ENCODE peak calls at places on chromosomes 2 and 18, in ten cellular contexts. One of them, this sample, is unnamed. For H3K36me3, the result is how much of the 10 kb centered on the place peaks cover.

GRCh38 chr2:232495292-232495691 is 7.7 kb upstream of the ECEL1 start:
- DNase-seq in heart right ventricle: no peak
- DNase-seq in CD8-positive, alpha-beta memory T cell: no peak
- DNase-seq in adrenal gland: no peak
- DNase-seq in psoas muscle: no peak
- DNase-seq in OCI-LY7: no peak
- DNase-seq in spleen: no peak
- DNase-seq in hepatocyte: no peak
- DNase-seq in pancreas: no peak
- DNase-seq in GM23248: no peak
- DNase-seq in this sample: no peak

GRCh38 chr2:152730591-152731333 is 12.3 kb downstream of the ARL6IP6 start:
- DNase-seq in heart right ventricle: no peak
- DNase-seq in CD8-positive, alpha-beta memory T cell: peak
- DNase-seq in adrenal gland: no peak
- DNase-seq in psoas muscle: no peak
- DNase-seq in OCI-LY7: peak
- DNase-seq in spleen: no peak
- DNase-seq in hepatocyte: no peak
- DNase-seq in pancreas: no peak
- DNase-seq in GM23248: peak
- DNase-seq in this sample: no peak

GRCh38 chr18:53795061-53795460 is 429.4 kb downstream of the MBD2 start:
- DNase-seq in heart right ventricle: no peak
- DNase-seq in CD8-positive, alpha-beta memory T cell: no peak
- DNase-seq in adrenal gland: no peak
- DNase-seq in psoas muscle: no peak
- DNase-seq in OCI-LY7: no peak
- DNase-seq in spleen: no peak
- DNase-seq in hepatocyte: no peak
- DNase-seq in pancreas: no peak
- DNase-seq in GM23248: peak
- DNase-seq in this sample: no peak

GRCh38 chr2:239779592-239779983 is 245.6 kb downstream of the NDUFA10 start:
- DNase-seq in heart right ventricle: no peak
- DNase-seq in CD8-positive, alpha-beta memory T cell: no peak
- DNase-seq in adrenal gland: no peak
- DNase-seq in psoas muscle: no peak
- DNase-seq in OCI-LY7: no peak
- DNase-seq in spleen: peak
- DNase-seq in hepatocyte: no peak
- DNase-seq in pancreas: no peak
- DNase-seq in GM23248: no peak
- DNase-seq in this sample: no peak

GRCh38 chr18:72325307-72325706 is 218.8 kb downstream of the CBLN2 start:
- DNase-seq in heart right ventricle: no peak
- DNase-seq in CD8-positive, alpha-beta memory T cell: no peak
- DNase-seq in adrenal gland: no peak
- DNase-seq in psoas muscle: no peak
- DNase-seq in OCI-LY7: no peak
- DNase-seq in spleen: no peak
- DNase-seq in hepatocyte: no peak
- DNase-seq in pancreas: no peak
- DNase-seq in GM23248: no peak
- DNase-seq in this sample: no peak

GRCh38 chr2:38037757-38038615 is 38.0 kb downstream of the CYP1B1 start:
- DNase-seq in heart right ventricle: peak
- DNase-seq in CD8-positive, alpha-beta memory T cell: no peak
- DNase-seq in adrenal gland: no peak
- DNase-seq in psoas muscle: peak
- DNase-seq in OCI-LY7: no peak
- DNase-seq in spleen: no peak
- DNase-seq in hepatocyte: peak
- DNase-seq in pancreas: no peak
- DNase-seq in GM23248: peak
- DNase-seq in this sample: no peak

GRCh38 chr2:240137596-240138274 is 1.6 kb upstream of the COPS9 start:
- DNase-seq in heart right ventricle: no peak
- DNase-seq in CD8-positive, alpha-beta memory T cell: no peak
- DNase-seq in adrenal gland: no peak
- DNase-seq in psoas muscle: no peak
- DNase-seq in OCI-LY7: no peak
- DNase-seq in spleen: peak
- DNase-seq in hepatocyte: no peak
- DNase-seq in pancreas: no peak
- DNase-seq in GM23248: no peak
- DNase-seq in this sample: peak

GRCh38 chr18:10419420-10420103 is 34.9 kb upstream of the APCDD1 start:
- DNase-seq in heart right ventricle: no peak
- DNase-seq in CD8-positive, alpha-beta memory T cell: no peak
- DNase-seq in adrenal gland: no peak
- DNase-seq in psoas muscle: no peak
- DNase-seq in OCI-LY7: no peak
- DNase-seq in spleen: no peak
- DNase-seq in hepatocyte: no peak
- DNase-seq in pancreas: no peak
- DNase-seq in GM23248: peak
- DNase-seq in this sample: no peak

GRCh38 chr18:58386780-58387179 is 242.1 kb downstream of the ALPK2 start:
- DNase-seq in heart right ventricle: no peak
- DNase-seq in CD8-positive, alpha-beta memory T cell: no peak
- DNase-seq in adrenal gland: no peak
- DNase-seq in psoas muscle: no peak
- DNase-seq in OCI-LY7: no peak
- DNase-seq in spleen: no peak
- DNase-seq in hepatocyte: no peak
- DNase-seq in pancreas: no peak
- DNase-seq in GM23248: no peak
- DNase-seq in this sample: no peak

GRCh38 chr18:12478269-12479057 is 70.7 kb downstream of the PRELID3A start:
- DNase-seq in heart right ventricle: no peak
- DNase-seq in CD8-positive, alpha-beta memory T cell: no peak
- DNase-seq in adrenal gland: no peak
- DNase-seq in psoas muscle: no peak
- DNase-seq in OCI-LY7: no peak
- DNase-seq in spleen: no peak
- DNase-seq in hepatocyte: no peak
- DNase-seq in pancreas: no peak
- DNase-seq in GM23248: peak
- DNase-seq in this sample: no peak

GRCh38 chr18:69898241-69898861 is 49.3 kb downstream of the CD226 start:
- DNase-seq in heart right ventricle: no peak
- DNase-seq in CD8-positive, alpha-beta memory T cell: no peak
- DNase-seq in adrenal gland: no peak
- DNase-seq in psoas muscle: no peak
- DNase-seq in OCI-LY7: no peak
- DNase-seq in spleen: no peak
- DNase-seq in hepatocyte: no peak
- DNase-seq in pancreas: no peak
- DNase-seq in GM23248: no peak
- DNase-seq in this sample: no peak

GRCh38 chr2:171798156-171798815 is 95.8 kb downstream of the SLC25A12 start:
- DNase-seq in heart right ventricle: no peak
- DNase-seq in CD8-positive, alpha-beta memory T cell: no peak
- DNase-seq in adrenal gland: no peak
- DNase-seq in psoas muscle: no peak
- DNase-seq in OCI-LY7: no peak
- DNase-seq in spleen: no peak
- DNase-seq in hepatocyte: no peak
- DNase-seq in pancreas: no peak
- DNase-seq in GM23248: peak
- DNase-seq in this sample: no peak

GRCh38 chr2:5521462-5521861 is 170.7 kb upstream of the SOX11 start:
- DNase-seq in heart right ventricle: peak
- DNase-seq in CD8-positive, alpha-beta memory T cell: no peak
- DNase-seq in adrenal gland: no peak
- DNase-seq in psoas muscle: no peak
- DNase-seq in OCI-LY7: no peak
- DNase-seq in spleen: no peak
- DNase-seq in hepatocyte: no peak
- DNase-seq in pancreas: no peak
- DNase-seq in GM23248: no peak
- DNase-seq in this sample: no peak

GRCh38 chr2:30661173-30662107 is 145.8 kb downstream of the CAPN13 start:
- DNase-seq in heart right ventricle: no peak
- DNase-seq in CD8-positive, alpha-beta memory T cell: no peak
- DNase-seq in adrenal gland: no peak
- DNase-seq in psoas muscle: no peak
- DNase-seq in OCI-LY7: no peak
- DNase-seq in spleen: no peak
- DNase-seq in hepatocyte: no peak
- DNase-seq in pancreas: no peak
- DNase-seq in GM23248: no peak
- DNase-seq in this sample: no peak

GRCh38 chr18:136433-136832 is 21.9 kb upstream of the USP14 start:
- DNase-seq in heart right ventricle: no peak
- DNase-seq in CD8-positive, alpha-beta memory T cell: peak
- DNase-seq in adrenal gland: no peak
- DNase-seq in psoas muscle: no peak
- DNase-seq in OCI-LY7: peak
- DNase-seq in spleen: no peak
- DNase-seq in hepatocyte: no peak
- DNase-seq in pancreas: no peak
- DNase-seq in GM23248: no peak
- DNase-seq in this sample: no peak

GRCh38 chr18:50281972-50282520 is 723 bp upstream of the MBD1 start:
- DNase-seq in heart right ventricle: no peak
- DNase-seq in CD8-positive, alpha-beta memory T cell: no peak
- DNase-seq in adrenal gland: no peak
- DNase-seq in psoas muscle: no peak
- DNase-seq in OCI-LY7: no peak
- DNase-seq in spleen: no peak
- DNase-seq in hepatocyte: no peak
- DNase-seq in pancreas: no peak
- DNase-seq in GM23248: no peak
- DNase-seq in this sample: no peak
- H3K36me3 ChIP-seq in heart right ventricle: under half
- H3K36me3 ChIP-seq in CD8-positive, alpha-beta memory T cell: under half
- H3K36me3 ChIP-seq in adrenal gland: under half
- H3K36me3 ChIP-seq in psoas muscle: half or more
- H3K36me3 ChIP-seq in OCI-LY7: half or more
- H3K36me3 ChIP-seq in spleen: half or more
- H3K36me3 ChIP-seq in hepatocyte: under half
- H3K36me3 ChIP-seq in pancreas: under half
- H3K36me3 ChIP-seq in GM23248: under half
- H3K36me3 ChIP-seq in this sample: half or more

GRCh38 chr18:49189772-49190171 is 239.0 kb upstream of the SMAD7 start:
- DNase-seq in heart right ventricle: no peak
- DNase-seq in CD8-positive, alpha-beta memory T cell: no peak
- DNase-seq in adrenal gland: no peak
- DNase-seq in psoas muscle: no peak
- DNase-seq in OCI-LY7: no peak
- DNase-seq in spleen: no peak
- DNase-seq in hepatocyte: no peak
- DNase-seq in pancreas: no peak
- DNase-seq in GM23248: peak
- DNase-seq in this sample: no peak

GRCh38 chr18:49183921-49184320 is 233.2 kb upstream of the SMAD7 start:
- DNase-seq in heart right ventricle: no peak
- DNase-seq in CD8-positive, alpha-beta memory T cell: no peak
- DNase-seq in adrenal gland: no peak
- DNase-seq in psoas muscle: no peak
- DNase-seq in OCI-LY7: no peak
- DNase-seq in spleen: no peak
- DNase-seq in hepatocyte: no peak
- DNase-seq in pancreas: no peak
- DNase-seq in GM23248: peak
- DNase-seq in this sample: no peak

GRCh38 chr18:49186242-49186641 is 235.5 kb upstream of the SMAD7 start:
- DNase-seq in heart right ventricle: no peak
- DNase-seq in CD8-positive, alpha-beta memory T cell: no peak
- DNase-seq in adrenal gland: no peak
- DNase-seq in psoas muscle: no peak
- DNase-seq in OCI-LY7: no peak
- DNase-seq in spleen: no peak
- DNase-seq in hepatocyte: no peak
- DNase-seq in pancreas: no peak
- DNase-seq in GM23248: no peak
- DNase-seq in this sample: no peak

GRCh38 chr18:49185636-49186035 is 234.9 kb upstream of the SMAD7 start:
- DNase-seq in heart right ventricle: no peak
- DNase-seq in CD8-positive, alpha-beta memory T cell: no peak
- DNase-seq in adrenal gland: no peak
- DNase-seq in psoas muscle: no peak
- DNase-seq in OCI-LY7: no peak
- DNase-seq in spleen: no peak
- DNase-seq in hepatocyte: no peak
- DNase-seq in pancreas: no peak
- DNase-seq in GM23248: no peak
- DNase-seq in this sample: no peak
- H3K36me3 ChIP-seq in heart right ventricle: under half
- H3K36me3 ChIP-seq in CD8-positive, alpha-beta memory T cell: under half
- H3K36me3 ChIP-seq in adrenal gland: under half
- H3K36me3 ChIP-seq in psoas muscle: under half
- H3K36me3 ChIP-seq in OCI-LY7: under half
- H3K36me3 ChIP-seq in spleen: under half
- H3K36me3 ChIP-seq in hepatocyte: under half
- H3K36me3 ChIP-seq in pancreas: under half
- H3K36me3 ChIP-seq in GM23248: under half
- H3K36me3 ChIP-seq in this sample: under half

DNA sequence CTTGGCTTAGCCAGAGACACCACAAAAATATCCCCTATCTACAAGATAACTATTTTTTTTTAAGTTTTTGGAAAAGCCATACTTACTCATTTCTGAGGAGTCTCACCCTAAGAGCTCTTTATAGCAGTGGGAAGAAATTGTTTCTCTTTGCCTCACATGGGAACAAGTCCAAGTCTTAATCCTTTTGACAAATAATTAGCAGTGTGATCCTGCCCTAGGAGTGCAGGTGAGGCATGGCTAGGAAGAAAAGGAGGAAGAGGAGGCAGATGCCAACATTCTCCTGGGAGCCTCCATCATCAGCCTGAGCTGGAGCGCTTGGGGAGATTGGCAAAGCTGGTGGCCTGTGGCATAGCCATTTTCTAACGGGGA is 115.6 kb downstream of the STPG4 start:
- DNase-seq in heart right ventricle: no peak
- DNase-seq in CD8-positive, alpha-beta memory T cell: no peak
- DNase-seq in adrenal gland: no peak
- DNase-seq in psoas muscle: no peak
- DNase-seq in OCI-LY7: no peak
- DNase-seq in spleen: no peak
- DNase-seq in hepatocyte: no peak
- DNase-seq in pancreas: no peak
- DNase-seq in GM23248: no peak
- DNase-seq in this sample: no peak
- H3K36me3 ChIP-seq in heart right ventricle: under half
- H3K36me3 ChIP-seq in CD8-positive, alpha-beta memory T cell: under half
- H3K36me3 ChIP-seq in adrenal gland: under half
- H3K36me3 ChIP-seq in psoas muscle: under half
- H3K36me3 ChIP-seq in OCI-LY7: half or more
- H3K36me3 ChIP-seq in spleen: under half
- H3K36me3 ChIP-seq in hepatocyte: under half
- H3K36me3 ChIP-seq in pancreas: under half
- H3K36me3 ChIP-seq in GM23248: under half
- H3K36me3 ChIP-seq in this sample: under half

DNA sequence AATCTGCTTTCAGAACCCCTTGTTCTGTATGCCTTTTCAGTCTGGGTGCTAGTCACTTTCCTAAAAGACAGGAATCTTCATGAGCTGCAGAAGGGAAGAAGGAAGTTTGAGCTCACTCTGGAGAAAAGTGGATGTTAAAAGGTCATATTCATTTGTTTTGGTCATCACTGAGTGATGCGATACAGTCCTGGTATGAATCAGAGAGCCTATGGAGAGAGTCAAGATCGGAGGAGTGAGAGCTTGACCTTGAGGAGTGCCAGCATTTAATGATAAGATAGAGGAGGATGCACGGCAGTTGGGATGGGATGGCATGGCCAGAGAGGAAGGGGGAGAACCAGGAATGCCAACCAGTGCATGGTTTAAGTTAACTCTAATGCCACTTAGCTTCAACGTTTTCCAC is 19.6 kb downstream of the USP39 start:
- DNase-seq in heart right ventricle: no peak
- DNase-seq in CD8-positive, alpha-beta memory T cell: no peak
- DNase-seq in adrenal gland: no peak
- DNase-seq in psoas muscle: no peak
- DNase-seq in OCI-LY7: no peak
- DNase-seq in spleen: no peak
- DNase-seq in hepatocyte: no peak
- DNase-seq in pancreas: no peak
- DNase-seq in GM23248: peak
- DNase-seq in this sample: no peak
- H3K36me3 ChIP-seq in heart right ventricle: under half
- H3K36me3 ChIP-seq in CD8-positive, alpha-beta memory T cell: half or more
- H3K36me3 ChIP-seq in adrenal gland: under half
- H3K36me3 ChIP-seq in psoas muscle: half or more
- H3K36me3 ChIP-seq in OCI-LY7: half or more
- H3K36me3 ChIP-seq in spleen: half or more
- H3K36me3 ChIP-seq in hepatocyte: under half
- H3K36me3 ChIP-seq in pancreas: half or more
- H3K36me3 ChIP-seq in GM23248: half or more
- H3K36me3 ChIP-seq in this sample: half or more